ENCODE peak calls at places on chromosomes 1 and 21, in seven cellular contexts. Q, B, H, J, W, U and C are unnamed samples.

GRCh38 chr1:200252526-200252925 is 157.3 kb downstream of the ZNF281 start:
- DNase-seq in W (no peak), U (no peak), J (no peak), H (no peak), Q (no peak), B (no peak), C (no peak)

GRCh38 chr1:170194451-170194850 is 48.7 kb downstream of the NTMT2 start:
- DNase-seq in H (no peak), U (no peak), Q (no peak), W (no peak), B (no peak), J (no peak), C (no peak)

GRCh38 chr21:45534591-45535331 is 7.5 kb downstream of the SLC19A1 start:
- DNase-seq in H (peak; percentile 66), U (peak; percentile 64), W (no peak), J (no peak), B (no peak), Q (no peak), C (no peak)

GRCh38 chr21:32834825-32835224 is 63.3 kb upstream of the PAXBP1 start:
- DNase-seq in H (no peak), U (no peak), W (no peak), Q (no peak), B (no peak), J (no peak), C (no peak)

GRCh38 chr1:40530735-40531380 is 579 bp upstream of the ZNF684 start:
- DNase-seq in U (no peak), B (no peak), H (no peak), Q (no peak), J (no peak), W (no peak), C (no peak)

GRCh38 chr1:247942624-247943023 is 6.0 kb upstream of the OR2L8 start:
- DNase-seq in Q (no peak), J (no peak), W (no peak), U (no peak), H (no peak), B (no peak), C (no peak)

GRCh38 chr1:192445849-192446489 is 129.2 kb downstream of the RGS21 start:
- DNase-seq in J (peak; percentile 58), B (peak; percentile 56), W (no peak), U (peak; percentile 36), Q (no peak), H (no peak), C (peak; percentile 29)

GRCh38 chr1:112808861-112809684 is 93.9 kb upstream of the PPM1J start:
- DNase-seq in H (no peak), B (peak; percentile 37), J (peak; percentile 62), W (no peak), Q (no peak), U (peak; percentile 57), C (peak; percentile 18)

GRCh38 chr21:28754127-28754611 is 238.5 kb downstream of the LTN1 start:
- DNase-seq in J (peak; percentile 15), H (no peak), W (no peak), B (no peak), Q (no peak), U (no peak), C (peak; percentile 93)

GRCh38 chr1:228986093-228986904 is 251.0 kb downstream of the RHOU start:
- DNase-seq in Q (no peak), B (no peak), H (peak; percentile 89), J (no peak), W (no peak), U (peak; percentile 77), C (no peak)

GRCh38 chr1:221829327-221830011 is 87.6 kb upstream of the DUSP10 start:
- DNase-seq in U (no peak), W (no peak), B (no peak), H (no peak), J (no peak), Q (no peak), C (peak; percentile 70)

GRCh38 chr1:195376190-195376589 is 1232.0 kb downstream of the KCNT2 start:
- DNase-seq in J (no peak), Q (no peak), U (no peak), W (no peak), H (no peak), B (no peak), C (no peak)

GRCh38 chr1:105138445-105138821 is 1388.7 kb downstream of the AMY1C start:
- DNase-seq in U (no peak), Q (no peak), W (no peak), B (no peak), H (no peak), J (peak; percentile 20), C (no peak)

GRCh38 chr21:43712268-43712942 is 6.5 kb upstream of the PDXK start:
- DNase-seq in U (no peak), Q (no peak), J (peak; percentile 71), B (no peak), W (no peak), H (no peak), C (no peak)

GRCh38 chr1:2101946-2102345 is 51.7 kb downstream of the PRKCZ start:
- DNase-seq in Q (no peak), J (no peak), B (no peak), W (no peak), U (no peak), H (no peak), C (no peak)

GRCh38 chr1:17470021-17470799 is 30.7 kb upstream of the RCC2 start:
- DNase-seq in H (no peak), J (no peak), B (no peak), W (no peak), U (no peak), Q (no peak), C (no peak)

GRCh38 chr1:29513357-29513756 is 277.0 kb downstream of the PTPRU start:
- DNase-seq in H (peak; percentile 32), U (no peak), W (no peak), J (peak; percentile 41), B (no peak), Q (no peak), C (peak; percentile 51)

GRCh38 chr1:204301171-204301957 is 58.4 kb downstream of the PLEKHA6 start:
- DNase-seq in W (no peak), Q (no peak), B (no peak), U (no peak), J (no peak), H (peak; percentile 83), C (no peak)

GRCh38 chr21:34243562-34243961 is 120.2 kb upstream of the KCNE2 start:
- DNase-seq in H (no peak), B (no peak), Q (no peak), J (peak; percentile 40), U (no peak), W (no peak), C (no peak)

GRCh38 chr1:155324717-155325595 is 4.3 kb downstream of the RUSC1 start:
- DNase-seq in H (peak; percentile 75), W (no peak), J (peak; percentile 68), U (peak; percentile 72), B (no peak), Q (no peak), C (no peak)

GRCh38 chr21:45466330-45467220 is 61.6 kb downstream of the COL18A1 start:
- DNase-seq in H (no peak), Q (no peak), J (no peak), B (no peak), W (no peak), U (no peak), C (no peak)

GRCh38 chr1:241352401-241352800 is 4.6 kb downstream of the RGS7 start:
- DNase-seq in W (no peak), B (no peak), U (no peak), J (no peak), Q (no peak), H (no peak), C (no peak)

GRCh38 chr1:185862235-185862634 is 128.0 kb downstream of the HMCN1 start:
- DNase-seq in B (no peak), H (no peak), Q (no peak), J (no peak), U (no peak), W (no peak), C (no peak)

GRCh38 chr1:75514270-75514669 is 96.6 kb downstream of the SLC44A5 start:
- DNase-seq in J (no peak), W (no peak), Q (no peak), H (no peak), U (no peak), B (no peak), C (no peak)

GRCh38 chr1:246425895-246426294 is 81.2 kb downstream of the SMYD3 start:
- DNase-seq in W (no peak), J (no peak), U (no peak), Q (no peak), B (no peak), H (no peak), C (no peak)

GRCh38 chr1:10941891-10942541 is 70.4 kb upstream of the TARDBP start:
- DNase-seq in Q (no peak), H (no peak), B (peak; percentile 56), J (peak; percentile 58), U (peak; percentile 66), W (no peak), C (no peak)

GRCh38 chr1:46363121-46363520 is 22.5 kb downstream of the NSUN4 start:
- DNase-seq in H (no peak), B (no peak), J (no peak), Q (no peak), W (no peak), U (no peak), C (no peak)

GRCh38 chr1:152514715-152515453 is 602 bp downstream of the CRCT1 start:
- DNase-seq in W (no peak), H (no peak), J (no peak), B (no peak), Q (no peak), U (no peak), C (no peak)
- H3K27ac ChIP-seq in W (no peak overlapping the region), H (no peak overlapping the region), J (no peak overlapping the region), B (no peak overlapping the region), Q (peak overlapping the region; percentile 62), U (no peak overlapping the region), C (no peak overlapping the region)

GRCh38 chr21:31225713-31226112 is 118.3 kb downstream of the TIAM1 start:
- DNase-seq in H (no peak), J (no peak), Q (no peak), U (no peak), W (no peak), B (no peak), C (no peak)
- H3K27ac ChIP-seq in H (no peak overlapping the region), J (no peak overlapping the region), Q (no peak overlapping the region), U (no peak overlapping the region), W (no peak overlapping the region), B (no peak overlapping the region), C (no peak overlapping the region)

GRCh38 chr1:217622042-217622441 is 8.8 kb downstream of the GPATCH2 start:
- DNase-seq in U (no peak), H (no peak), Q (no peak), J (no peak), B (no peak), W (no peak), C (no peak)
- H3K27ac ChIP-seq in U (no peak overlapping the region), H (no peak overlapping the region), Q (no peak overlapping the region), J (no peak overlapping the region), B (no peak overlapping the region), W (no peak overlapping the region), C (no peak overlapping the region)

DNA sequence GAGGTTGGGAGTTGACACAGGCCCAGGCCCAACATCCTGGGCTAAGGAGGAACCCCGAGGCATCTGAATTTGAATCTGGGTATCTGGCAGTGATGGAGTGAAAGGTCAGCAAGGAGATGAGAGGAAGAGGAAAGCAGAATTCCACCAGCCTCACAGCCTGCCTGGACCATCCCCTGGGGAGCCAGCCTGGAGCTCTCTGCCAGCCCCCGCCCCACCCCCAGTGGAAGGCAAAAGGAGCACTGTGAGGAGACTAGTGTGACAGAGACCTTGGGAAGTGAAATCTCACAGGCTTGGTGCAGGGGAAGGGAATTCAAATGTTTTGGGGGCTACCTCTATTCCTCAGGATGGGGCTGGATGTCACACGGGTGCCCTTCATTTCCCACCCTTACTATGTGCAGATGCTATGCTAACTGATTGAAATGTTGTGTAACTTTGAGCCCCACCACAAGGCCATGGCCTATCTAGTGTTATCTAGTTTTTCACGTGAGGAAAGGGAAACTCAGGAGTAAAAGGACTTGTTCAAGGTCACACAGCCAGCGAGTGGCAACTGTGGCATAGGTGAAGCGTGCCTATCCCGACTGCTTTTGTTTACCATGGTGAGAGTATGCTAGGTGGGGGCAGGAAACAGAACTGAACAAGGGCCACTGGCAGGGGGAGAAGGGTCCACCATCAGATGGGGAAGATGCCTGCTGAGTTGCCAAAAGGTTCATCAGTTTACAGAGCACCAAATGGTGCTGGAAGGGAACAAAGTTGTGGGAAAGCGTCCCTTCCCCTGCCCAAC is 29.8 kb downstream of the AHDC1 start:
- DNase-seq in Q (no peak), J (peak; percentile 60), W (no peak), U (peak; percentile 53), H (no peak), B (no peak), C (no peak)
- H3K27ac ChIP-seq in Q (peak overlapping the region; percentile 96), J (peak overlapping the region; percentile 95), W (peak overlapping the region; percentile 52), U (peak overlapping the region; percentile 63), H (peak overlapping the region; percentile 99), B (no peak overlapping the region), C (no peak overlapping the region)